ENCODE peak calls at places on chromosomes 2 and 18, in four cellular contexts. D is HepG2, J is GM12878, P is K562. O is an unnamed sample.

GRCh38 chr2:23209059-23209458 is 175.9 kb upstream of the KLHL29 start:
- DNase-seq in D (peak; percentile 24), P (no peak), J (no peak), O (no peak)

GRCh38 chr2:238095143-238095542 is 5.0 kb upstream of the ESPNL start:
- DNase-seq in D (no peak), P (no peak), J (no peak), O (no peak)

GRCh38 chr18:905948-906415 is 1.3 kb downstream of the ADCYAP1 start:
- DNase-seq in P (no peak), J (no peak), D (no peak), O (no peak)

GRCh38 chr2:47785986-47786385 is 3.0 kb downstream of the MSH6 start:
- DNase-seq in P (no peak), D (no peak), J (no peak), O (no peak)

GRCh38 chr18:32093523-32093922 is 1.8 kb downstream of the RNF138 start:
- DNase-seq in J (no peak), P (peak; percentile 77), D (peak; percentile 29), O (peak; percentile 53)

GRCh38 chr2:196516541-196516940 is 123.0 kb upstream of the CCDC150 start:
- DNase-seq in D (no peak), P (no peak), J (no peak), O (no peak)

GRCh38 chr2:74414913-74415761 is 6.3 kb downstream of the C2orf81 start:
- DNase-seq in P (no peak), D (no peak), J (no peak), O (no peak)

GRCh38 chr2:40103163-40103562 is 324.1 kb upstream of the THUMPD2 start:
- DNase-seq in D (no peak), P (no peak), J (no peak), O (no peak)

GRCh38 chr2:38301340-38301968 is 75.6 kb downstream of the ATL2 start:
- DNase-seq in P (no peak), D (no peak), J (peak; percentile 48), O (no peak)

GRCh38 chr18:73840319-73841065 is 307.1 kb downstream of the FBXO15 start:
- DNase-seq in J (no peak), P (no peak), D (no peak), O (no peak)

GRCh38 chr2:69100220-69100723 is 87.3 kb downstream of the ANTXR1 start:
- DNase-seq in J (no peak), P (no peak), D (no peak), O (no peak)

GRCh38 chr2:18362696-18363095 is 197.8 kb downstream of the RDH14 start:
- DNase-seq in P (no peak), J (no peak), D (no peak), O (no peak)

GRCh38 chr2:67290451-67290991 is 106.6 kb upstream of the ETAA1 start:
- DNase-seq in P (no peak), D (no peak), J (no peak), O (no peak)

GRCh38 chr2:147378403-147378802 is 466.4 kb upstream of the ACVR2A start:
- DNase-seq in J (no peak), D (no peak), P (no peak), O (no peak)

GRCh38 chr2:147385600-147385999 is 459.2 kb upstream of the ACVR2A start:
- DNase-seq in J (no peak), D (no peak), P (no peak), O (no peak)

GRCh38 chr2:147384659-147385058 is 460.2 kb upstream of the ACVR2A start:
- DNase-seq in P (no peak), D (no peak), J (no peak), O (no peak)

GRCh38 chr2:147386284-147386683 is 458.5 kb upstream of the ACVR2A start:
- DNase-seq in J (no peak), P (no peak), D (no peak), O (no peak)

GRCh38 chr2:147382322-147382948 is 462.4 kb upstream of the ACVR2A start:
- DNase-seq in J (no peak), P (no peak), D (no peak), O (no peak)
- TF ChIP-seq TARDBP in J (no peak), P (no peak), D (no peak), O (no peak)

GRCh38 chr2:191401287-191401686 is 156.1 kb downstream of the MYO1B start:
- DNase-seq in P (no peak), J (no peak), D (peak; percentile 29), O (no peak)
- TF ChIP-seq FOXM1 in P (no peak), J (no peak), D (no peak), O (no peak)

GRCh38 chr2:46029332-46029811 is 267.8 kb upstream of the EPAS1 start:
- DNase-seq in J (no peak), P (no peak), D (peak; percentile 46), O (no peak)
- TF ChIP-seq FOXK2 in J (no peak), P (no peak), D (no peak), O (no peak)

GRCh38 chr2:178383718-178384117 is 67.3 kb downstream of the PRKRA start:
- DNase-seq in P (no peak), D (no peak), J (no peak), O (no peak)
- TF ChIP-seq TARDBP in P (no peak), D (no peak), J (no peak), O (no peak)